ENCODE peak calls at places on chromosomes 1 and 21, in four cellular contexts. One of them, this sample, is unnamed.

GRCh38 chr1:230071316-230071715 is 4.3 kb downstream of the GALNT2 start:
- DNase-seq in NB4: no peak
- DNase-seq in choroid plexus epithelial cell: no peak
- DNase-seq in foreskin fibroblast: no peak
- DNase-seq in this sample: no peak

GRCh38 chr1:41623736-41624135 is 139.3 kb upstream of the EDN2 start:
- DNase-seq in NB4: no peak
- DNase-seq in choroid plexus epithelial cell: no peak
- DNase-seq in foreskin fibroblast: no peak
- DNase-seq in this sample: peak; percentile 18

GRCh38 chr1:78840447-78841251 is 165.9 kb downstream of the ADGRL4 start:
- DNase-seq in NB4: no peak
- DNase-seq in choroid plexus epithelial cell: peak; percentile 94
- DNase-seq in foreskin fibroblast: peak; percentile 82
- DNase-seq in this sample: peak; percentile 11

GRCh38 chr1:154006136-154006535 is 15.6 kb downstream of the RPS27 start:
- DNase-seq in NB4: no peak
- DNase-seq in choroid plexus epithelial cell: peak; percentile 89
- DNase-seq in foreskin fibroblast: peak; percentile 77
- DNase-seq in this sample: no peak

GRCh38 chr1:26045712-26046312 is at the start of gene SLC30A2:
- DNase-seq in NB4: no peak
- DNase-seq in choroid plexus epithelial cell: no peak
- DNase-seq in foreskin fibroblast: no peak
- DNase-seq in this sample: no peak

GRCh38 chr1:25198731-25199231 is 33.5 kb downstream of the SYF2 start:
- DNase-seq in NB4: peak; percentile 82
- DNase-seq in choroid plexus epithelial cell: no peak
- DNase-seq in foreskin fibroblast: no peak
- DNase-seq in this sample: peak; percentile 31

GRCh38 chr1:115184951-115185331 is 95.6 kb upstream of the TSPAN2 start:
- DNase-seq in NB4: no peak
- DNase-seq in choroid plexus epithelial cell: peak; percentile 45
- DNase-seq in foreskin fibroblast: peak; percentile 74
- DNase-seq in this sample: no peak

GRCh38 chr1:17081439-17081838 is 27.6 kb upstream of the SDHB start:
- DNase-seq in NB4: no peak
- DNase-seq in choroid plexus epithelial cell: no peak
- DNase-seq in foreskin fibroblast: no peak
- DNase-seq in this sample: peak; percentile 72

GRCh38 chr1:179709841-179710329 is 33.2 kb upstream of the FAM163A start:
- DNase-seq in NB4: no peak
- DNase-seq in choroid plexus epithelial cell: peak; percentile 87
- DNase-seq in foreskin fibroblast: peak; percentile 35
- DNase-seq in this sample: peak; percentile 70

GRCh38 chr21:26297856-26298255 is 127.3 kb upstream of the APP start:
- DNase-seq in NB4: no peak
- DNase-seq in choroid plexus epithelial cell: no peak
- DNase-seq in foreskin fibroblast: peak; percentile 8
- DNase-seq in this sample: no peak

GRCh38 chr21:44508426-44508710 is 31.6 kb downstream of the KRTAP10-1 start:
- DNase-seq in NB4: no peak
- DNase-seq in choroid plexus epithelial cell: no peak
- DNase-seq in foreskin fibroblast: no peak
- DNase-seq in this sample: no peak

GRCh38 chr1:86419277-86419903 is 4.6 kb upstream of the CLCA2 start:
- DNase-seq in NB4: peak; percentile 67
- DNase-seq in choroid plexus epithelial cell: peak; percentile 65
- DNase-seq in foreskin fibroblast: peak; percentile 76
- DNase-seq in this sample: peak; percentile 62

GRCh38 chr1:53390261-53390660 is 62.4 kb upstream of the LRP8 start:
- DNase-seq in NB4: peak; percentile 64
- DNase-seq in choroid plexus epithelial cell: no peak
- DNase-seq in foreskin fibroblast: no peak
- DNase-seq in this sample: peak; percentile 30

GRCh38 chr1:61776091-61776490 is 33.8 kb downstream of the PATJ start:
- DNase-seq in NB4: no peak
- DNase-seq in choroid plexus epithelial cell: no peak
- DNase-seq in foreskin fibroblast: no peak
- DNase-seq in this sample: no peak

GRCh38 chr1:189899686-189900495 is 577.8 kb downstream of the BRINP3 start:
- DNase-seq in NB4: no peak
- DNase-seq in choroid plexus epithelial cell: no peak
- DNase-seq in foreskin fibroblast: no peak
- DNase-seq in this sample: no peak

GRCh38 chr1:153934746-153935145 is 11.8 kb downstream of the DENND4B start:
- DNase-seq in NB4: no peak
- DNase-seq in choroid plexus epithelial cell: no peak
- DNase-seq in foreskin fibroblast: no peak
- DNase-seq in this sample: no peak

GRCh38 chr1:3135746-3136455 is 66.9 kb downstream of the PRDM16 start:
- DNase-seq in NB4: no peak
- DNase-seq in choroid plexus epithelial cell: no peak
- DNase-seq in foreskin fibroblast: no peak
- DNase-seq in this sample: no peak

GRCh38 chr1:56400526-56400925 is 178.8 kb downstream of the PLPP3 start:
- DNase-seq in NB4: no peak
- DNase-seq in choroid plexus epithelial cell: no peak
- DNase-seq in foreskin fibroblast: no peak
- DNase-seq in this sample: no peak

GRCh38 chr1:159869173-159869572 is 6.7 kb upstream of the VSIG8 start:
- DNase-seq in NB4: peak; percentile 65
- DNase-seq in choroid plexus epithelial cell: peak; percentile 72
- DNase-seq in foreskin fibroblast: peak; percentile 85
- DNase-seq in this sample: no peak

GRCh38 chr1:79006564-79006963 is at the start of gene ADGRL4:
- DNase-seq in NB4: no peak
- DNase-seq in choroid plexus epithelial cell: peak; percentile 57
- DNase-seq in foreskin fibroblast: peak; percentile 79
- DNase-seq in this sample: no peak

GRCh38 chr1:41496080-41497055 is 11.9 kb upstream of the EDN2 start:
- DNase-seq in NB4: peak; percentile 84
- DNase-seq in choroid plexus epithelial cell: peak; percentile 83
- DNase-seq in foreskin fibroblast: peak; percentile 97
- DNase-seq in this sample: peak; percentile 66

GRCh38 chr1:28456078-28456477 is 49.8 kb upstream of the RCC1 start:
- DNase-seq in NB4: peak; percentile 68
- DNase-seq in choroid plexus epithelial cell: peak; percentile 90
- DNase-seq in foreskin fibroblast: peak; percentile 61
- DNase-seq in this sample: peak; percentile 22

GRCh38 chr1:235888119-235888643 is 21.5 kb upstream of the LYST start:
- DNase-seq in NB4: no peak
- DNase-seq in choroid plexus epithelial cell: no peak
- DNase-seq in foreskin fibroblast: no peak
- DNase-seq in this sample: peak; percentile 92

GRCh38 chr21:16087523-16087922 is 357.7 kb downstream of the USP25 start:
- DNase-seq in NB4: no peak
- DNase-seq in choroid plexus epithelial cell: no peak
- DNase-seq in foreskin fibroblast: no peak
- DNase-seq in this sample: no peak

GRCh38 chr21:45938453-45938755 is 43.2 kb upstream of the COL6A1 start:
- DNase-seq in NB4: no peak
- DNase-seq in choroid plexus epithelial cell: no peak
- DNase-seq in foreskin fibroblast: no peak
- DNase-seq in this sample: no peak

GRCh38 chr1:165508291-165508690 is 35.5 kb upstream of the LRRC52 start:
- DNase-seq in NB4: no peak
- DNase-seq in choroid plexus epithelial cell: no peak
- DNase-seq in foreskin fibroblast: no peak
- DNase-seq in this sample: no peak

GRCh38 chr1:160338580-160338979 is 4.5 kb downstream of the COPA start:
- DNase-seq in NB4: peak; percentile 20
- DNase-seq in choroid plexus epithelial cell: no peak
- DNase-seq in foreskin fibroblast: no peak
- DNase-seq in this sample: no peak

GRCh38 chr1:242412921-242413320 is 111.6 kb downstream of the PLD5 start:
- DNase-seq in NB4: peak; percentile 83
- DNase-seq in choroid plexus epithelial cell: no peak
- DNase-seq in foreskin fibroblast: no peak
- DNase-seq in this sample: no peak

GRCh38 chr1:209768354-209768774 is 12.5 kb downstream of the TRAF3IP3 start:
- DNase-seq in NB4: peak; percentile 95
- DNase-seq in choroid plexus epithelial cell: no peak
- DNase-seq in foreskin fibroblast: no peak
- DNase-seq in this sample: peak; percentile 96

GRCh38 chr1:71770121-71770520 is 512.2 kb downstream of the NEGR1 start:
- DNase-seq in NB4: no peak
- DNase-seq in choroid plexus epithelial cell: peak; percentile 3
- DNase-seq in foreskin fibroblast: no peak
- DNase-seq in this sample: no peak

GRCh38 chr21:33937931-33938339 is 22.3 kb upstream of the ATP5PO start:
- DNase-seq in NB4: peak; percentile 30
- DNase-seq in choroid plexus epithelial cell: no peak
- DNase-seq in foreskin fibroblast: no peak
- DNase-seq in this sample: peak; percentile 75

GRCh38 chr1:221331263-221332183 is 410.4 kb downstream of the DUSP10 start:
- DNase-seq in NB4: no peak
- DNase-seq in choroid plexus epithelial cell: no peak
- DNase-seq in foreskin fibroblast: no peak
- DNase-seq in this sample: no peak

GRCh38 chr1:214303106-214303505 is 22.1 kb downstream of the SMYD2 start:
- DNase-seq in NB4: peak; percentile 35
- DNase-seq in choroid plexus epithelial cell: no peak
- DNase-seq in foreskin fibroblast: no peak
- DNase-seq in this sample: no peak

GRCh38 chr1:1538334-1538733 is 2.1 kb downstream of the TMEM240 start:
- DNase-seq in NB4: no peak
- DNase-seq in choroid plexus epithelial cell: no peak
- DNase-seq in foreskin fibroblast: no peak
- DNase-seq in this sample: no peak

GRCh38 chr1:1540015-1540816 is at the start of gene TMEM240:
- DNase-seq in NB4: no peak
- DNase-seq in choroid plexus epithelial cell: peak; percentile 84
- DNase-seq in foreskin fibroblast: peak; percentile 95
- DNase-seq in this sample: peak; percentile 26

GRCh38 chr1:1537626-1538250 is 2.7 kb downstream of the TMEM240 start:
- DNase-seq in NB4: no peak
- DNase-seq in choroid plexus epithelial cell: no peak
- DNase-seq in foreskin fibroblast: no peak
- DNase-seq in this sample: no peak

GRCh38 chr1:1539310-1540014 is 962 bp downstream of the TMEM240 start:
- DNase-seq in NB4: no peak
- DNase-seq in choroid plexus epithelial cell: peak; percentile 56
- DNase-seq in foreskin fibroblast: peak; percentile 72
- DNase-seq in this sample: no peak

GRCh38 chr1:1538989-1539309 is 1.5 kb downstream of the TMEM240 start:
- DNase-seq in NB4: no peak
- DNase-seq in choroid plexus epithelial cell: no peak
- DNase-seq in foreskin fibroblast: no peak
- DNase-seq in this sample: no peak
- H3K4me3 ChIP-seq in NB4: no peak overlapping the region
- H3K4me3 ChIP-seq in choroid plexus epithelial cell: peak overlapping the region; percentile 64
- H3K4me3 ChIP-seq in foreskin fibroblast: peak overlapping the region; percentile 64
- H3K4me3 ChIP-seq in this sample: no peak overlapping the region

DNA sequence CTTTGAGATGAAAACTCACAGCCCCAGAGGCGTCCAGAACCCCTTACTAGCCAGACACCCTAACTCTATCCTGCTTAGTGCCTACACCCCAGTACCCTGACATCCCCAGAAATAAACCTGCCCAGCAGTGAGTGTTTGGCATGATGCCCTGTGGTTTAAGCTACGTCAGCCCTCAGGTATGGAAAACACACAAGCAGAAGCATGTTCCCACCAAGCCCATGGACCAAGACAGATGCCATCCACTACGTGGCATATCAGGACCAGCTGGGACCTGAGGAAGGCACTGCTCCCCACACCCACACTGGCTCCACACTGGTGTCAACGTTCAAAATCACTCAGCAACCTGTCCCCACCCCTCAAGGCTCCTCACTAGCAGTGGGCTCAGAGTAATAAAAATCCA is 116.4 kb downstream of the SYT2 start:
- DNase-seq in NB4: no peak
- DNase-seq in choroid plexus epithelial cell: peak; percentile 20
- DNase-seq in foreskin fibroblast: no peak
- DNase-seq in this sample: no peak
- TF ChIP-seq CTCF in NB4: no peak
- TF ChIP-seq CTCF in choroid plexus epithelial cell: no peak
- TF ChIP-seq CTCF in foreskin fibroblast: no peak
- TF ChIP-seq CTCF in this sample: no peak

GRCh38 chr1:84691139-84691783 is 1.0 kb upstream of the SSX2IP start:
- DNase-seq in NB4: peak; percentile 14
- DNase-seq in choroid plexus epithelial cell: no peak
- DNase-seq in foreskin fibroblast: no peak
- DNase-seq in this sample: peak; percentile 8

GRCh38 chr1:84687703-84688460 is 2.4 kb downstream of the SSX2IP start:
- DNase-seq in NB4: peak; percentile 13
- DNase-seq in choroid plexus epithelial cell: no peak
- DNase-seq in foreskin fibroblast: peak; percentile 78
- DNase-seq in this sample: no peak

GRCh38 chr1:84688461-84689061 is 1.7 kb downstream of the SSX2IP start:
- DNase-seq in NB4: peak; percentile 74
- DNase-seq in choroid plexus epithelial cell: no peak
- DNase-seq in foreskin fibroblast: peak; percentile 62
- DNase-seq in this sample: no peak

GRCh38 chr1:84690397-84691138 is at the start of gene SSX2IP:
- DNase-seq in NB4: peak; percentile 97
- DNase-seq in choroid plexus epithelial cell: peak; percentile 97
- DNase-seq in foreskin fibroblast: peak; percentile 99
- DNase-seq in this sample: peak; percentile 97

DNA sequence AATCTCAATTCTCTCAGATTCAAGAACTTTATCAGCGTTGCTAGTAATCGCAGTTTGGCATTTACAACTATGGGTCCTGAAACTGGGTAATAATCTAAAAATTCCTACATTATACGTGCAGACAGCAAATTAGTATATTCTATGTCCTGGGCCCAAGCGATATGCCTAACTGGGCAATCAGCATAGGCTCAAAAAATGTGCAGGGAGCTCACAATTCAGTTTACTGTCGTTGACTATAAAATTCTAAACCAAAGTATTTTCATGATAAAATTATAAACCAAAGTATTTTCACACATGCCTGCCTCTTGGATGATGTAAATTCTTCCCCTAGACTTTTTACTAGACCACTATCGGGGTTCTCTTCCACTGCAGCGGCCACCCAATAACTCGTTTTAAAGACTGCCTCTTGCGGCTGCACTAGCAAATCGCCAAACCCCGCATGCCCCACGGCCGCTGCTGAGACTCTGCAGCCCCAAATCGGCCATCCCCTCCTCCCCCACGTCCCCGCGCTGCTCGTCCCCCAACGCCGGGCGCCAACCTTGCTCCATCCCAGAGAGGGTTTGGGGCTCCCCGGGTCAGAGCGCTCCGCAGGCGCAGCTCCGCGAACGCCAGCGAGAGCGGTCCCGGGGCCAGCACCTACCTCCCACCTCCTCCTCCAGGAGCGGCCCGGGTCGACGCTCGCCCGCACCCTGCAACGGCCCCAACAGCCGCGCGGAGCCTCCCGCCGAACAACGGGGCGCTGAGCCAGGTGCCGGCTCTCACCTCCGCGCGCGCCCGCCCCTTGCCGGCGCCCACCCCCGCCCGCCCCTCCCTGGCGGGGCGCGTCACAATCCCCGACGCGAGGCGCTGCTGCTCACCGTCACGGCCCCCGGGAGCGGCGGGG is 506 bp downstream of the SSX2IP start:
- DNase-seq in NB4: peak; percentile 75
- DNase-seq in choroid plexus epithelial cell: peak; percentile 52
- DNase-seq in foreskin fibroblast: peak; percentile 75
- DNase-seq in this sample: peak; percentile 70
- H3K4me3 ChIP-seq in NB4: peak overlapping the region; percentile 78
- H3K4me3 ChIP-seq in choroid plexus epithelial cell: peak overlapping the region; percentile 75
- H3K4me3 ChIP-seq in foreskin fibroblast: peak overlapping the region; percentile 69
- H3K4me3 ChIP-seq in this sample: peak overlapping the region; percentile 96

GRCh38 chr1:176444286-176444685 is 18.7 kb upstream of the PAPPA2 start:
- DNase-seq in NB4: no peak
- DNase-seq in choroid plexus epithelial cell: no peak
- DNase-seq in foreskin fibroblast: no peak
- DNase-seq in this sample: no peak
- TF ChIP-seq CTCF in NB4: no peak
- TF ChIP-seq CTCF in choroid plexus epithelial cell: no peak
- TF ChIP-seq CTCF in foreskin fibroblast: no peak
- TF ChIP-seq CTCF in this sample: no peak